ENCODE peak calls at places on chromosomes 12 and 14, in ten cellular contexts. W is astrocyte of the spinal cord, X is kidney tubule cell, C is LoVo, M is adrenal gland, H is nephron progenitor cell, I is neural crest cell, F is uterus, N is NCI-H460, Y is esophagus squamous epithelium. E is an unnamed sample.

GRCh38 chr14:93685121-93685520 is 103.2 kb downstream of the PRIMA1 start:
- DNase-seq in C (no peak), I (no peak), N (no peak), M (no peak), X (no peak), Y (no peak), H (no peak), F (no peak), W (no peak), E (no peak)

GRCh38 chr14:26402126-26402525 is 195.7 kb downstream of the NOVA1 start:
- DNase-seq in F (no peak), I (no peak), C (no peak), N (no peak), X (no peak), W (no peak), Y (no peak), M (no peak), H (no peak), E (no peak)

GRCh38 chr12:12240671-12241345 is 26.0 kb downstream of the LRP6 start:
- DNase-seq in W (peak), H (no peak), C (no peak), F (no peak), N (no peak), X (no peak), M (no peak), Y (no peak), I (no peak), E (no peak)

GRCh38 chr12:46383654-46384450 is 11.3 kb upstream of the SLC38A2 start:
- DNase-seq in I (peak), Y (peak), X (peak), M (peak), W (peak), H (no peak), F (peak), N (peak), C (peak), E (peak)

GRCh38 chr12:75488553-75488952 is 8.0 kb downstream of the GLIPR1 start:
- DNase-seq in H (no peak), C (peak), W (peak), F (no peak), I (no peak), X (peak), M (peak), Y (no peak), N (no peak), E (peak)

GRCh38 chr14:96252323-96253052 is 3.5 kb upstream of the BDKRB1 start:
- DNase-seq in X (no peak), N (no peak), F (no peak), C (no peak), Y (no peak), H (no peak), I (no peak), M (no peak), W (no peak), E (no peak)

GRCh38 chr12:130714091-130714590 is 2.0 kb downstream of the RIMBP2 start:
- DNase-seq in N (no peak), X (no peak), C (no peak), W (no peak), I (no peak), M (peak), F (peak), Y (no peak), H (no peak), E (no peak)

GRCh38 chr12:9064201-9064814 is 51.4 kb downstream of the A2M start:
- DNase-seq in H (peak), C (peak), I (peak), Y (no peak), W (peak), X (peak), N (peak), F (peak), M (peak), E (peak)

GRCh38 chr12:121787063-121787774 is 6.3 kb downstream of the RHOF start:
- DNase-seq in M (no peak), W (no peak), X (peak), F (no peak), I (no peak), C (no peak), H (no peak), N (no peak), Y (no peak), E (peak)

GRCh38 chr12:40010899-40011774 is 94.7 kb downstream of the SLC2A13 start:
- DNase-seq in I (peak), M (peak), H (peak), W (peak), N (peak), C (peak), F (peak), Y (no peak), X (peak), E (peak)

GRCh38 chr12:132489078-132489601 is 811 bp upstream of the FBRSL1 start:
- DNase-seq in C (no peak), Y (no peak), M (no peak), H (peak), F (no peak), N (no peak), X (no peak), W (no peak), I (peak), E (no peak)

GRCh38 chr14:56120091-56120632 is 2.0 kb downstream of the PELI2 start:
- DNase-seq in F (no peak), X (peak), H (no peak), W (peak), I (no peak), Y (no peak), C (no peak), M (no peak), N (no peak), E (no peak)

GRCh38 chr14:65302571-65303184 is 109.9 kb upstream of the FUT8 start:
- DNase-seq in N (no peak), W (no peak), F (no peak), M (no peak), H (no peak), X (peak), C (peak), Y (no peak), I (no peak), E (peak)

GRCh38 chr12:47894068-47894467 is 10.7 kb downstream of the VDR start:
- DNase-seq in I (no peak), X (no peak), N (no peak), H (no peak), F (no peak), M (no peak), W (no peak), C (no peak), Y (no peak), E (no peak)

GRCh38 chr12:57224973-57225679 is 4.4 kb upstream of the SHMT2 start:
- DNase-seq in Y (no peak), N (no peak), W (no peak), X (no peak), M (no peak), I (no peak), C (no peak), F (no peak), H (peak), E (no peak)

GRCh38 chr14:50906326-50906725 is 34.5 kb downstream of the ABHD12B start:
- DNase-seq in X (no peak), F (no peak), I (no peak), N (no peak), Y (no peak), C (no peak), W (no peak), M (no peak), H (no peak), E (no peak)

GRCh38 chr14:50344116-50344775 is 32.1 kb downstream of the DMAC2L start:
- DNase-seq in W (no peak), Y (no peak), I (no peak), X (peak), N (no peak), M (no peak), F (no peak), H (no peak), C (no peak), E (no peak)

GRCh38 chr12:74449872-74450271 is 87.8 kb upstream of the ATXN7L3B start:
- DNase-seq in C (no peak), I (no peak), X (peak), N (no peak), W (peak), M (no peak), H (no peak), Y (no peak), F (no peak), E (peak)